ENCODE peak calls at places on chromosomes 1 and 21, in five cellular contexts. B is HCT116, X is K562, Z is SK-N-SH, K is GM12878. U is an unnamed sample.

GRCh38 chr21:8988696-8989095 is 1532.7 kb upstream of the TPTE start:
- DNase-seq in B (no peak), X (no peak), Z (no peak), K (no peak), U (peak; percentile 93)

GRCh38 chr21:21415741-21416140 is 417.5 kb downstream of the NCAM2 start:
- DNase-seq in X (no peak), Z (no peak), B (no peak), K (no peak), U (no peak)

GRCh38 chr1:98298319-98298718 is 363.2 kb upstream of the SNX7 start:
- DNase-seq in X (no peak), Z (no peak), B (no peak), K (no peak), U (no peak)

GRCh38 chr1:202579806-202580205 is 130.4 kb downstream of the SYT2 start:
- DNase-seq in Z (no peak), K (no peak), X (no peak), B (no peak), U (no peak)

GRCh38 chr1:180057883-180058396 is 96.7 kb upstream of the QSOX1 start:
- DNase-seq in Z (no peak), X (peak; percentile 15), K (no peak), B (no peak), U (no peak)

GRCh38 chr1:51519048-51519856 is at the start of gene EPS15:
- DNase-seq in Z (peak; percentile 96), K (no peak), B (peak; percentile 72), X (peak; percentile 96), U (peak; percentile 68)

GRCh38 chr1:18485227-18485626 is 4.5 kb downstream of the KLHDC7A start:
- DNase-seq in Z (no peak), B (no peak), X (no peak), K (no peak), U (peak; percentile 21)

GRCh38 chr1:193479187-193479586 is 292.8 kb upstream of the B3GALT2 start:
- DNase-seq in X (no peak), K (peak; percentile 81), B (no peak), Z (no peak), U (no peak)

GRCh38 chr1:118333601-118334241 is 148.7 kb upstream of the SPAG17 start:
- DNase-seq in Z (no peak), K (no peak), X (no peak), B (no peak), U (no peak)

DNA sequence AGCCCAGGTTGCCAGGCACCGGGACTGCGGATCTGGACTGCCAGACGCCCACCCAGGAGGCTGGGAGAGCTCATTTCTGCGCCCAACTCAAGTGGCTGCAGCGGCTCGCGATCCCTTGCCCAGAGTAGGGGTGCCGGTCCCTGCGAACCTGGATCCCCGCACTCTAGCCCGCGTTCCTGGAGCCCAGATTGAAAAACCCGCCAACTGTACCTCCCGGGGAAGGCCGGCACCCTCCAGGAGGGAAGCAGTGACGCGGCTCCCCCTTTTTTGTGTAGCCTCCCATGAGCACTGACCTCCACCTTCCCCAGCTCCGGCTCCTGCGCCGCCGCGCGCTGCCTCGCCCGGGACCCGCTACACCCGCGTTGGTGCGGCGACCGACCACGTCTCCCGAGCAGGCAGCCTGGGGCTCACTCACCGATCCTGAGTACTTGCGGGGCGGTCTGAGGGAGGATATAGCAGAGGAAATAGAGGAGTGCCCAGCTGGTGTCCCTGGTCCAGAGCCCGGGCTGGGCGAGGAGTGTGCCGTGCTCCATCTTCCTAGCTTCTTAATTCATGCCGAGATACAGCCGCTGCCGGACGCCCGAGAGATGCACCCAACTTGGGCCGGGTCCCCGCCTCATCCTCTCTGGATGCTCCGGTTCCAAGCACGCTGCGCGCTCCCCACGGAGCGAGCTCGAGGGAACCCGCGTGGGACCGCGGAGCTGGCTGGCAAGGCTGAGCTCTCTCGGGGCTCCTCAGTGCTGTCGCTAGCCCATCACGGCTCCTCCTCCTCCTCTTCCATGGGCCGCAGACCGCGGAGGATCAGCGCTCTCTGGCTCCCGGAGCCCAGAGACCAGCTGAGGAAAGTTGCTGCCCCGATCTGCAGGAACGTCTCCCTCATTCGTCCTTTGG is 583 bp downstream of the GRIK1 start:
- DNase-seq in X (no peak), Z (peak; percentile 11), K (no peak), B (no peak), U (no peak)
- H3K9ac ChIP-seq in X (no peak overlapping the region), Z (no peak overlapping the region), K (no peak overlapping the region), B (no peak overlapping the region), U (no peak overlapping the region)

DNA sequence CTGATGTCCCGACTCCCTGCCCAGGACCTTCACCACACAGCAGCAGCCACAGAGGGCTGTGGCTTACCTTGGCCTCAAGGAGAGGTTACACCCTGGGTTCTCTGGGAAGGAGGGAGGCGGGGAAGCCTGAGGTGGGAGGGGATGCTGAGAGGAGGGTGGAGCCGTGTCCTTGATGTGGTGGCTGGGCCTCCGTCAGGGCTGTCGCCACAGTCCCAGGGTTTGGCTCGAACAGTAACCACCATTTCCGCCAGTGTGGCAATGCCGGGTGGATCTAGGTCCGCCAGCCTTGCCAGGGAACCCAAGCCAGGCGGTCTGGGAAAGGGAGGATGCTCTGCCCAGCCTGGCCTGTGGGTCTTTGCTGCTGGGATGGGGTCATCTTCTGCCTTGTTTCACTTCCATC is 18.4 kb upstream of the CDCA8 start:
- DNase-seq in Z (no peak), X (peak; percentile 33), K (no peak), B (no peak), U (no peak)
- TF ChIP-seq ZBTB33 in Z (no peak), X (no peak), K (no peak), B (no peak), U (no peak)

DNA sequence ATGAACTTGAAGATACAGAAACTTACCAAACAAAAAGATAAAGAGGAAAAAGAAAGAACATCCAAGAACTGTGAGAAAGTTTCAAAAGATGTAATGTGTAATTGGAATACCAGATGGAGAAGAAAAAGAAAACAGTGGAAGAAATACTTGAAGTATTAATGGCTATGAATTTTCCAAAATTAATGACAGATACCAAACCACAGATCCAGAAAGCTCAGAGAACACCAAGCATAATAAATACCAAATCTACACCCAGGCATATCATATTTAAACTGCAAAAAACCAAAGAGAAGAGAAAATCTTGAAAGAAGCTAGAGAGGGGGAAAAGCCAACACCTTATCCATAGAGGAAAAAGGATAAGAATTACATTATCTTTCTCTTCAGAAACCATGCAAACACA is 136.4 kb downstream of the CLIC6 start:
- DNase-seq in Z (no peak), K (no peak), B (no peak), X (no peak), U (no peak)
- H3K9ac ChIP-seq in Z (no peak overlapping the region), K (no peak overlapping the region), B (no peak overlapping the region), X (no peak overlapping the region), U (no peak overlapping the region)

GRCh38 chr21:46185717-46186116 is 1.5 kb upstream of the SPATC1L start:
- DNase-seq in K (no peak), X (peak; percentile 7), Z (no peak), B (no peak), U (no peak)

GRCh38 chr21:46182548-46183336 is 1.5 kb downstream of the SPATC1L start:
- DNase-seq in B (no peak), Z (no peak), K (no peak), X (peak; percentile 83), U (no peak)

GRCh38 chr21:46184625-46185555 is 631 bp upstream of the SPATC1L start:
- DNase-seq in K (peak; percentile 63), X (peak; percentile 86), Z (peak; percentile 78), B (peak; percentile 8), U (peak; percentile 51)

GRCh38 chr21:46181953-46182547 is 2.2 kb downstream of the SPATC1L start:
- DNase-seq in X (no peak), K (no peak), Z (no peak), B (no peak), U (no peak)

DNA sequence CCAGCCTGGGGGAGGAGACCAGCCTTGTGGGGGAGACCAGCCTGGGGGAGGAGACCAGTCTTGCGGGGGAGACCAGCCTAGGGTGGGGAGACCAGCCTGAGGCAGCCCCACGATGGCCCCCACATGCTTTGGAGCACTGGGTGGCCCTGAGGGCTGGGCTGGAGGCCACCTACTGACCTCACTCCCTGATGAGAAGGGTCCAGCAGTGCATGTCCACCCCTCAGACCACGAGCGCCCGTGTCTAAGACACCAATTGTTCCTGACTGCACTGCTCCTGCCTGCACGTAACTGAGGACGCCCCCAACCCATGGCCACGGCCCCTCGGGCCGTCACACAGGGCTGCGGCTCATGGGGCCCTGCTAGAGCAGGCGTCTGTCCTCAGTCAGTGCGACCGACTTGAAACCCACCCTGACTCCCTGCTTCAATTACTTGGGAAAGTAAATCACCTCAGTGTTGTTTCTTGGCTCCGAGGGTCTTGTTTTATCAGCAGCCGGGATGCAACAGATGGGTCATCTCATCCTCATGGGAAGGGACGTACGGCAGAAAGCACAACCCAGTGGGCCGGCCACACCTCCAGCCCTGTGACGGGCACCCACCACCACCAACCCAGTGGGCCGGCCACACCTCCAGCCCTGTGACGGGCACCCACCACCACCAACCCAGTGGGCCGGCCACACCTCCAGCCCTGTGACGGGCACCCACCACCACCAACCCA is at the start of gene SPATC1L:
- DNase-seq in X (peak; percentile 71), K (peak; percentile 39), Z (peak; percentile 82), B (no peak), U (peak; percentile 24)
- TF ChIP-seq ZBTB33 in X (no peak), K (no peak), Z (no peak), B (no peak), U (no peak)